ENCODE peak calls at places on chromosomes 1 and 21, in four cellular contexts. K is cardiac fibroblast, Y is cardiac muscle cell, I is GM13976. M is an unnamed sample.

GRCh38 chr1:190699165-190699564 is 221.5 kb upstream of the BRINP3 start:
- DNase-seq in K (no peak), Y (no peak), I (no peak), M (no peak)

GRCh38 chr1:6603424-6603850 is 768 bp upstream of the KLHL21 start:
- DNase-seq in K (peak; percentile 83), Y (peak; percentile 84), I (peak; percentile 61), M (peak; percentile 83)

GRCh38 chr1:248825573-248825908 is 174 bp downstream of the SH3BP5L start:
- DNase-seq in K (no peak), Y (no peak), I (no peak), M (no peak)

GRCh38 chr1:220473440-220473839 is 54.5 kb upstream of the MARK1 start:
- DNase-seq in K (no peak), Y (no peak), I (no peak), M (no peak)

GRCh38 chr1:196372896-196373536 is 235.2 kb downstream of the KCNT2 start:
- DNase-seq in K (peak; percentile 57), Y (peak; percentile 47), I (peak; percentile 19), M (peak; percentile 58)

GRCh38 chr1:59814180-59814900 is 409 bp upstream of the HOOK1 start:
- DNase-seq in K (no peak), Y (peak; percentile 4), I (peak; percentile 94), M (peak; percentile 6)

GRCh38 chr1:52636701-52637695 is 4.0 kb downstream of the SHISAL2A start:
- DNase-seq in K (peak; percentile 21), Y (no peak), I (peak; percentile 63), M (no peak)

GRCh38 chr1:151853411-151853930 is at the start of gene THEM5:
- DNase-seq in K (no peak), Y (no peak), I (no peak), M (no peak)

GRCh38 chr1:78779831-78780230 is 130.2 kb downstream of the IFI44 start:
- DNase-seq in K (peak; percentile 52), Y (peak; percentile 57), I (no peak), M (peak; percentile 53)

GRCh38 chr1:7783178-7783711 is 846 bp upstream of the PER3 start:
- DNase-seq in K (peak; percentile 36), Y (peak; percentile 69), I (peak; percentile 79), M (peak; percentile 48)

GRCh38 chr1:25381041-25381440 is 39.6 kb downstream of the RHCE start:
- DNase-seq in K (no peak), Y (no peak), I (no peak), M (no peak)

GRCh38 chr1:209434631-209435217 is 148.8 kb upstream of the CAMK1G start:
- DNase-seq in K (no peak), Y (no peak), I (no peak), M (no peak)

GRCh38 chr1:152901631-152902030 is 6.7 kb upstream of the IVL start:
- DNase-seq in K (no peak), Y (no peak), I (no peak), M (no peak)

GRCh38 chr1:20325844-20326323 is 35.2 kb downstream of the VWA5B1 start:
- DNase-seq in K (no peak), Y (no peak), I (no peak), M (peak; percentile 67)

GRCh38 chr1:20327467-20327866 is 36.8 kb downstream of the VWA5B1 start:
- DNase-seq in K (no peak), Y (no peak), I (no peak), M (no peak)

GRCh38 chr1:20325407-20325737 is 34.7 kb downstream of the VWA5B1 start:
- DNase-seq in K (no peak), Y (no peak), I (no peak), M (no peak)

GRCh38 chr1:20328201-20328600 is 37.5 kb downstream of the VWA5B1 start:
- DNase-seq in K (no peak), Y (no peak), I (no peak), M (no peak)

DNA sequence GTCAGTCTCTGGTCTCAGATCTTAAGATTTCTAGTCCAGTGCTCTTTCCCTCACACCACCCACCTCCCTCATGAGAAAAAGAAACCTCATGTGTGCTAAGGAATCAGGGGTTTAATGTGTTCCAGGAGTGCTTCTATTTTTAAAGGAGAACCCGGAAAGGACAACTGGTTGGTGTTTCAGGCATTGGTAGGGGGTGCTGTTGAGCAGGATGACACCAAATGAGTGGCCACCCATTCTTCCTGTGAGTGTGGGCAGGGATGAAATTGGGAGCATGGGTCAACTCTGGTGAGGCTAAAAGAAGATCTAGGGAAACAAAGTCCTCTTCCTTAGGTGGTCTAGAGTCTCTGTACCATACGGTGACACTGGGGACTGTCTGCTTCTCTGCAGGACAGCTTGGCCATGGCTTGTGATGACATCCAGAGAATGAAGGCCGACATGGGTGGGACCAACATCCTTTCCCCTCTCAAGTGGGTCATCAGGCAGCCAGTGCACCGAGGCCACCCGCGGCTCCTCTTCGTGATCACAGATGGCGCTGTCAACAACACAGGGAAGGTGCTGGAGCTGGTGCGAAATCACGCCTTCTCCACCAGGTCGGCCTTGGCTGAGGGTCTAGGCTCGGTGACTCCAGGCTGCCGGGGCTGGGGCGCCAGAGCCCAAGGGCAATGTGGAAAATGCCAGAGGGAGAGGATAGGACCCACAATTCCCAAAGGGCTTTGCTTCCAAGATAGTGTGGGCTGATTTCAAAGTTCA is 39.3 kb downstream of the VWA5B1 start:
- DNase-seq in K (no peak), Y (no peak), I (no peak), M (peak; percentile 15)
- TF ChIP-seq CTCF in K (peak; percentile 33), Y (peak; percentile 23), I (peak; percentile 18), M (peak; percentile 39)

DNA sequence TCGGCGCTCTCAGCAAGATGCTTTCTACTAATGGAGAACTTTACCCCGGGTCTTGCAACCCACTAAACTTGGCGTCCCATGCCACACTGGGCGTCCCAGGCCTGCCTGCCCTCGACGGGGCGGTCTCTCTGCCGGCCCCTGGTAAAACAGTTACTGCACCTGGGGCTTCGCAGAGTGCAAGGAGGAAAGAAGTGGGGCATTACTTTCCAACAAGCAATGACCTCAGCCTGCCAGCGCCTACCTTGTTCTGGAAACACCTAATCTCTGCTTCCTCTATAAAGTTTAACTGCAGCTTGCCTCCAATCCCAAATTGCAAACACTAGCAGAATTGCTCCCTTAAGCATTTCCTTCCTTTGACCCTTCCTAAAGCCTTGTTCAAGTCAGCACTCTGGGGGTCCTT is 27.7 kb upstream of the NFIA start:
- DNase-seq in K (no peak), Y (no peak), I (no peak), M (no peak)
- TF ChIP-seq CTCF in K (no peak), Y (no peak), I (no peak), M (no peak)

GRCh38 chr1:99527078-99527477 is 118.8 kb upstream of the PALMD start:
- DNase-seq in K (peak; percentile 56), Y (peak; percentile 56), I (no peak), M (peak; percentile 29)
- TF ChIP-seq CTCF in K (peak; percentile 34), Y (peak; percentile 41), I (no peak), M (peak; percentile 36)

GRCh38 chr1:224434447-224435317 is at the start of gene WDR26:
- DNase-seq in K (peak; percentile 77), Y (peak; percentile 82), I (peak; percentile 96), M (peak; percentile 71)
- TF ChIP-seq CTCF in K (no peak), Y (no peak), I (no peak), M (no peak)

GRCh38 chr1:108695515-108695914 is 3.4 kb downstream of the PRPF38B start:
- DNase-seq in K (no peak), Y (no peak), I (no peak), M (no peak)

GRCh38 chr1:108691128-108691885 is 803 bp upstream of the PRPF38B start:
- DNase-seq in K (no peak), Y (no peak), I (no peak), M (no peak)

GRCh38 chr1:108691886-108692723 is at the start of gene PRPF38B:
- DNase-seq in K (peak; percentile 92), Y (peak; percentile 94), I (peak; percentile 95), M (peak; percentile 89)

DNA sequence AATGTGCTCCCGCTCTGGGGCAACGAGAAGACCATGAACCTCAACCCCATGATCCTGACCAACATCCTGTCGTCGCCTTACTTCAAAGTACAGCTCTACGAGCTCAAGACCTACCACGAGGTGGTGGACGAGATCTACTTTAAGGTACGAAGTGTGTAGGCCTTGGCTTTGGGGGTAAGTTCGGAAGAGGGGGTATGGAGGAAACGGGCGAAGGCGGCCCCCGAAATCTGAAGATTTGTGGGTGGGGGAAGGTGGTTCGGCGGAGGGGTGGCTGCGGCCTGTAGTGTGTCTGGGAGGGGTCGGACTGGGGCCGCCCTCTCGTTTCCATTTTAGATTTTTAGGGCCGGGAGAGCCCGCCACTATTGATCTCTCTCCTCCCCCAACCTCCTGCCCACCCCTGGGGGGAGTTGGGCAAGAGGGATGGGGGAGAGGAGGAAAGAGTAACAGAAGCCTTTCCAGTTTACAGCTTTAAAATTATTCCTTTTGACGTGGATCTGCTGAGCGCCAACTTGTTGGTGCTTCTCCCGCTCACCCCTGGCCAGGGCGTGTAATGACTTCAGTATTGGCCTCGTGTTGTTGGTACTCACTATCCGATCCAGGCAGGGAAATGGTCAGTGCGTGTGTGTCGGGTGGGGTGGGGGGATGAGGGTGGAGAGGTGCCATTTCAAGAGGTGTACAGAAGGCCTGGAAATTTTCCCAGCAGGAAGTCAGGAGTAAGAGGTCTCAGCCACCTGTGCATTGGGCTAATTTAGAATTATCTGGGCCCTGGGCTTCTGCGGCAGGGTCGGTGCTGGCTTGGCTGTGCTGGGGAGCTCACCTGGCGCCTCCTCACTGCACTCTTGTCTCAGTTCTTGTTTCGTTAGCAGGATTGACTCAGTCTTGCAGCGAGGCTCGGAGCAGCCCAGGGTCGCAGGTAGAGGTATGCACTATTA is 880 bp downstream of the PRPF38B start:
- DNase-seq in K (peak; percentile 79), Y (peak; percentile 82), I (peak; percentile 68), M (peak; percentile 79)
- TF ChIP-seq CTCF in K (peak; percentile 27), Y (peak; percentile 33), I (peak; percentile 33), M (peak; percentile 22)

DNA sequence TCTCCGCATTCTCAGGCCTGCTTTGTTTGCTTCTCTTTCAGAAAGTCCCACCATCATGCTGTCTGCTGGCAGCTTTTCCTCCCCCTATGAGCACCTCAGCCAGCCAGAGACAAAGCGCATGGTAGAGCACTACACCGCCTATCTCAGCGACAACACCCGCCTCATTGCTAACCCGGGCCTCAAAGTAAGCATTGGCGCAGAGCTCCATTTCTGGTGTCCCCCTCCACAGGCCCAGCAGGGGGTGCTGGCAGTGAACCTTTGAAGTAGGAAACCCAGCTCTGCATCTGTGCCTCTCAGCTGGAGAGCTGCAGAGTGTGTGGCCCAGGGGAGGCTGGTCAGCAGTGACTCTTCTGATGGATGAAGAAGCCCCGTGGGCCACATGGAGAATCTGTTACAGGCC is 81.2 kb upstream of the RAVER2 start:
- DNase-seq in K (peak; percentile 13), Y (no peak), I (peak; percentile 16), M (peak; percentile 25)
- TF ChIP-seq CTCF in K (peak; percentile 29), Y (peak; percentile 28), I (no peak), M (peak; percentile 29)

DNA sequence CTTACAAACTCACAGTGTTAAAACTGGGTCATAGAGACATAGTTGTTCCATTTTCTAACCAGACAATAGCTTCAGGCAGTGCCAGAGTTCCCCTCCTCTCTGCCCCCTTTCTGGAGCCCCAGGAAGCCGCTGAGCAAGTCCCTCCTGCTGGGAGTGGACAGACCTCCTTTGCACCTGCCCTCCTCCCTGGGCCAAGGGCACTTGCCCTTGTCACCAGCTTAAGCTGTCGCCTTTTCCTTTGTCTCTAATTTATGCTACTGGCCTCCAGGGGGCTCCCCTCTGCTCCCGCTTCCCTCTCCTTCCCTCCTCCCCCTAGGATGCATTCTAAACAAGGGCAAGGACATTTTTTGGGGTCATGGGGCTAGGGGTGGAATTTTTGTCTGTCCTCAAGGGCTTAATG is 182.4 kb downstream of the MIS18A start:
- DNase-seq in K (no peak), Y (peak; percentile 12), I (peak; percentile 44), M (peak; percentile 12)
- TF ChIP-seq CTCF in K (no peak), Y (peak; percentile 47), I (no peak), M (peak; percentile 41)

GRCh38 chr1:145730900-145731299 is 11.6 kb downstream of the CD160 start:
- DNase-seq in K (no peak), Y (no peak), I (no peak), M (no peak)
- TF ChIP-seq CTCF in K (no peak), Y (no peak), I (no peak), M (no peak)

GRCh38 chr1:3417082-3417728 is 37.3 kb upstream of the ARHGEF16 start:
- DNase-seq in K (peak; percentile 13), Y (no peak), I (no peak), M (no peak)
- TF ChIP-seq CTCF in K (peak; percentile 28), Y (peak; percentile 11), I (no peak), M (peak; percentile 29)

M was measured in fibroblast of mammary gland.